ENCODE peak calls at places on chromosomes 13 and 19, in five cellular contexts. G is CD8-positive, alpha-beta T cell; U is CD4-positive, alpha-beta T cell; B is WTC11; K is Caco-2. Y is an unnamed sample.

GRCh38 chr13:109036091-109036490 is 406.7 kb downstream of the MYO16 start:
- DNase-seq in B (no peak), G (no peak), U (no peak), K (no peak), Y (no peak)

GRCh38 chr19:35741216-35741541 is 1.1 kb downstream of the IGFLR1 start:
- DNase-seq in K (no peak), U (no peak), B (no peak), G (no peak), Y (no peak)

GRCh38 chr13:110684388-110685056 is 21.4 kb downstream of the CARS2 start:
- DNase-seq in U (no peak), K (no peak), B (no peak), G (no peak), Y (no peak)

GRCh38 chr13:39600766-39601165 is 2.2 kb downstream of the LHFPL6 start:
- DNase-seq in B (peak), K (peak), U (no peak), G (no peak), Y (no peak)

GRCh38 chr19:46821512-46822359 is 28.9 kb downstream of the AP2S1 start:
- DNase-seq in K (no peak), G (peak), B (peak), U (peak), Y (no peak)

GRCh38 chr13:77544765-77545316 is 9.3 kb downstream of the SCEL start:
- DNase-seq in K (no peak), U (no peak), G (no peak), B (no peak), Y (no peak)

GRCh38 chr13:95124959-95125358 is 176.3 kb downstream of the ABCC4 start:
- DNase-seq in U (no peak), G (no peak), B (no peak), K (no peak), Y (no peak)

GRCh38 chr13:81760316-81760715 is 1419.4 kb upstream of the SPRY2 start:
- DNase-seq in K (no peak), B (no peak), U (no peak), G (no peak), Y (no peak)

GRCh38 chr13:59261928-59262488 is 901.7 kb downstream of the DIAPH3 start:
- DNase-seq in K (peak), B (no peak), G (no peak), U (no peak), Y (no peak)

GRCh38 chr19:41882568-41883462 is at the start of gene ARHGEF1:
- DNase-seq in B (peak), K (peak), G (peak), U (peak), Y (no peak)

GRCh38 chr13:93268327-93269028 is 41.9 kb downstream of the GPC6 start:
- DNase-seq in B (no peak), K (no peak), U (no peak), G (no peak), Y (no peak)

GRCh38 chr19:9323919-9324583 is at the start of gene ZNF559:
- DNase-seq in U (peak), G (peak), K (peak), B (peak), Y (peak)

GRCh38 chr13:32284927-32285632 is 30.1 kb downstream of the ZAR1L start:
- DNase-seq in G (no peak), U (no peak), B (no peak), K (no peak), Y (no peak)

GRCh38 chr19:8071912-8072311 is 19.4 kb downstream of the CCL25 start:
- DNase-seq in U (no peak), B (no peak), K (peak), G (no peak), Y (no peak)

GRCh38 chr13:111568290-111568689 is 247.8 kb downstream of the TEX29 start:
- DNase-seq in B (no peak), K (no peak), G (no peak), U (no peak), Y (no peak)

GRCh38 chr19:29410974-29411615 is 114.7 kb upstream of the VSTM2B start:
- DNase-seq in K (no peak), U (no peak), G (no peak), B (no peak), Y (no peak)

GRCh38 chr13:78497702-78498319 is 105.5 kb downstream of the POU4F1 start:
- DNase-seq in K (no peak), B (no peak), G (no peak), U (no peak), Y (no peak)

GRCh38 chr13:78602561-78603239 is 652 bp downstream of the POU4F1 start:
- DNase-seq in K (no peak), B (peak), G (no peak), U (no peak), Y (no peak)

GRCh38 chr19:50191270-50191669 is 12.2 kb upstream of the MYH14 start:
- DNase-seq in B (no peak), G (no peak), U (no peak), K (no peak), Y (no peak)

GRCh38 chr13:32033744-32034143 is 2.2 kb downstream of the FRY start:
- DNase-seq in B (no peak), U (no peak), K (peak), G (no peak), Y (no peak)

GRCh38 chr19:45506246-45506990 is 861 bp upstream of the VASP start:
- DNase-seq in G (peak), B (peak), K (peak), U (peak), Y (peak)
- TF ChIP-seq CTCF in G (peak), B (no peak), K (peak), U (peak), Y (peak)

DNA sequence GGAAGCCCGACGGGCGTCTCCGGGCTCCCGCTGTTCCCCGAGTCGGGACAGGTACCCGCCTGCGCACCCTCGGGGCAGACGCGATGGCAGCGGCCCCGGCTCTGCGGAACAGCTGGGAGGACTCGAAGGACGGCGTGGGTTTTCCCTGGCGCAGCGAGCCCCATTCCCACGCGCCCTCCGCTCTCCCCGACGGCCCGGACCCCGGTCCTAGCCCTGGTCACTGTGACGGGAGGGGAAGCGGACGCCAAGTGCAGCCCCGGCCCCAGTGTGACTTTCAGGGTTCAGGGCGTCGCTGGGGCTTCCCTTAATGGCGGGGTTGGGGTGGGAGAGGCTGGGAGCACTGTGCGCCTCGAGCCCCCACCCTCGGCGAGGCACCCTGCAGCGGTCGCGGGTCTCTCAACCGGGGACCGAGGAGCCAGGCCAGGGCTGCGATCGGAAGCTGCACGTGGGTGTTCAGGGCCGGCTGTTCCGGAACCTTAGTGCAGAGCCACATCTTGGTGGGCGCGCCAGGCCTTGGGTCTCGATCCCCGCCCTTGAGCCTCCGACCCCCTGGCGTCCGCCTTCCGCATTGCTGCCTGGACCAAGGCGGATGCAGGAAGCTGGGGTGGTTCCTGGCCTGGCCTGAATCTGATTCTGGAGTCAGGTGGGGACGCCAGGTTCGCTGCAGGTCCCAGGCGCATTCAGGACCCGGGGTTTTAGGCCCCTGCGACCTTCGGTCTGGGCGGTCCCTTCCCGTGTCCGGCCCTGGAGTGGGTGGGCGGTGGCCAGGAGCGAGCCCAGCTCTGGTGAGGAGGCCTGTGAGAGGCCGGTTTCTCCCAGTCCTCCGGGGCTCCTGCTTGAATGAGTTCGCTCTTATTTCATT is 3.5 kb downstream of the LGALS7B start:
- DNase-seq in B (peak), K (no peak), G (peak), U (no peak), Y (no peak)
- TF ChIP-seq CTCF in B (no peak), K (no peak), G (no peak), U (no peak), Y (peak)

GRCh38 chr13:30337061-30337601 is 29.8 kb upstream of the KATNAL1 start:
- DNase-seq in K (no peak), B (no peak), G (no peak), U (no peak), Y (no peak)

GRCh38 chr13:30331331-30331771 is 24.0 kb upstream of the KATNAL1 start:
- DNase-seq in G (no peak), U (no peak), B (no peak), K (no peak), Y (no peak)

GRCh38 chr13:30332516-30333165 is 25.3 kb upstream of the KATNAL1 start:
- DNase-seq in U (no peak), B (no peak), K (peak), G (no peak), Y (no peak)

GRCh38 chr13:30333601-30334000 is 26.2 kb upstream of the KATNAL1 start:
- DNase-seq in G (no peak), B (no peak), K (no peak), U (no peak), Y (no peak)

GRCh38 chr13:30334663-30335386 is 27.5 kb upstream of the KATNAL1 start:
- DNase-seq in U (no peak), K (peak), G (no peak), B (peak), Y (no peak)
- TF ChIP-seq CTCF in U (peak), K (peak), G (no peak), B (peak), Y (peak)

GRCh38 chr19:22532388-22533310 is 101.5 kb upstream of the ZNF492 start:
- DNase-seq in U (no peak), B (no peak), K (no peak), G (no peak), Y (no peak)
- TF ChIP-seq CTCF in U (no peak), B (no peak), K (no peak), G (no peak), Y (no peak)

GRCh38 chr19:31354316-31354715 is 5.1 kb upstream of the TSHZ3 start:
- DNase-seq in U (no peak), B (no peak), K (no peak), G (no peak), Y (no peak)

GRCh38 chr19:31352782-31353651 is 3.8 kb upstream of the TSHZ3 start:
- DNase-seq in K (no peak), G (no peak), B (peak), U (no peak), Y (no peak)

GRCh38 chr19:31352296-31352781 is 3.1 kb upstream of the TSHZ3 start:
- DNase-seq in K (no peak), G (no peak), U (no peak), B (no peak), Y (no peak)

GRCh38 chr19:31354919-31355318 is 5.7 kb upstream of the TSHZ3 start:
- DNase-seq in U (no peak), K (no peak), B (no peak), G (no peak), Y (no peak)

GRCh38 chr19:31353826-31354225 is 4.6 kb upstream of the TSHZ3 start:
- DNase-seq in U (no peak), K (no peak), G (no peak), B (peak), Y (no peak)
- TF ChIP-seq CTCF in U (no peak), K (no peak), G (no peak), B (no peak), Y (peak)

DNA sequence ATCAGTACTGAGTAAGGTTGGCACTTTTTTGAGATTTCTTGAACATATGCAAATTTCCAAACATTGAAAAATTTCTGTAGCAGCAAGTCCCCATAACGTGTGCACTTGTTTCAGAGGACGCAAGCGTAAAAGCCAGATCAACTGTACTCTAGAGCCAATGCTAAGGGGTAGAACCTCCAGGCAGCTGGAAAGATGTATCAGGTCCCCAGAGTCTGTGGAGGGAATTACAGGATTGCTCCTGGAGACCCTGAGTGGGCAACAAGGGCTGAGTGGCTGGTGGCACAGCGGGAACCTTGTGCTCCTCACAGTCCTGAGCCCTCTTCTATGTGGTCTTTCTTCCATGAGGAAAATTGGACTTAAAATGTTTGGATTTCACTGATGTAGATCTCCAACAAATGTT is 53.9 kb upstream of the AMER2 start:
- DNase-seq in G (no peak), U (no peak), B (no peak), K (no peak), Y (no peak)
- TF ChIP-seq CTCF in G (no peak), U (no peak), B (no peak), K (no peak), Y (no peak)

Y was measured in progenitor cell of endocrine pancreas.